ENCODE peak calls at places on chromosomes 6 and 20, in eight cellular contexts. N is gastrocnemius medialis, L is tibial nerve, G is transverse colon, A is esophagus squamous epithelium, M is adrenal gland, C is heart left ventricle, O is thyroid gland. B is an unnamed sample.

GRCh38 chr6:141677598-141678211 is 455.0 kb upstream of the GJE1 start:
- DNase-seq in N (no peak), L (no peak), G (no peak), A (no peak), M (no peak), C (no peak), O (no peak), B (no peak)

GRCh38 chr20:37393863-37394542 is 48.1 kb downstream of the SRC start:
- DNase-seq in N (no peak), L (no peak), G (no peak), A (no peak), M (no peak), C (peak; percentile 62), O (no peak), B (no peak)

GRCh38 chr6:24610672-24611071 is 35.3 kb downstream of the KIAA0319 start:
- DNase-seq in N (no peak), L (no peak), G (no peak), A (no peak), M (no peak), C (no peak), O (no peak), B (no peak)

GRCh38 chr6:108156180-108156937 is 9.5 kb upstream of the NR2E1 start:
- DNase-seq in N (no peak), L (no peak), G (no peak), A (no peak), M (no peak), C (no peak), O (no peak), B (no peak)

GRCh38 chr6:6661684-6662083 is 73.2 kb downstream of the LY86 start:
- DNase-seq in N (peak; percentile 40), L (peak; percentile 78), G (peak; percentile 62), A (no peak), M (peak; percentile 84), C (no peak), O (peak; percentile 69), B (peak; percentile 35)

GRCh38 chr20:16528078-16528477 is 45.2 kb downstream of the KIF16B start:
- DNase-seq in N (peak; percentile 86), L (no peak), G (peak; percentile 78), A (no peak), M (peak; percentile 86), C (no peak), O (no peak), B (no peak)

GRCh38 chr6:158008894-158009891 is 27.5 kb downstream of the SYNJ2 start:
- DNase-seq in N (peak; percentile 44), L (peak; percentile 47), G (peak; percentile 43), A (no peak), M (peak; percentile 90), C (no peak), O (peak; percentile 76), B (peak; percentile 78)

GRCh38 chr20:57947421-57948176 is 237.8 kb upstream of the PMEPA1 start:
- DNase-seq in N (no peak), L (no peak), G (no peak), A (no peak), M (no peak), C (no peak), O (no peak), B (no peak)

GRCh38 chr6:21522007-21522758 is 71.4 kb upstream of the SOX4 start:
- DNase-seq in N (no peak), L (no peak), G (no peak), A (no peak), M (no peak), C (no peak), O (no peak), B (no peak)

GRCh38 chr6:44428682-44429081 is 41.2 kb downstream of the CDC5L start:
- DNase-seq in N (no peak), L (no peak), G (no peak), A (no peak), M (no peak), C (no peak), O (no peak), B (no peak)

GRCh38 chr20:2750343-2751251 is 49.8 kb downstream of the CPXM1 start:
- DNase-seq in N (peak; percentile 17), L (peak; percentile 61), G (peak; percentile 52), A (no peak), M (peak; percentile 55), C (no peak), O (no peak), B (no peak)

GRCh38 chr6:96626749-96627353 is 63.9 kb downstream of the FHL5 start:
- DNase-seq in N (no peak), L (no peak), G (no peak), A (no peak), M (no peak), C (no peak), O (no peak), B (no peak)

GRCh38 chr6:168133707-168134398 is 54.8 kb upstream of the FRMD1 start:
- DNase-seq in N (no peak), L (no peak), G (no peak), A (no peak), M (no peak), C (no peak), O (no peak), B (peak; percentile 15)

GRCh38 chr6:38391909-38392614 is 247.7 kb downstream of the BTBD9 start:
- DNase-seq in N (no peak), L (no peak), G (no peak), A (no peak), M (no peak), C (no peak), O (no peak), B (no peak)

GRCh38 chr6:125598422-125598821 is 151.0 kb upstream of the HEY2 start:
- DNase-seq in N (peak; percentile 95), L (peak; percentile 27), G (peak; percentile 27), A (peak; percentile 11), M (peak; percentile 42), C (no peak), O (peak; percentile 71), B (peak; percentile 50)

GRCh38 chr6:42616716-42617115 is 52.9 kb downstream of the UBR2 start:
- DNase-seq in N (no peak), L (no peak), G (no peak), A (no peak), M (no peak), C (no peak), O (no peak), B (no peak)

GRCh38 chr6:132118144-132118543 is 167.0 kb upstream of the CCN2 start:
- DNase-seq in N (no peak), L (no peak), G (no peak), A (no peak), M (no peak), C (no peak), O (no peak), B (no peak)

GRCh38 chr6:25558155-25558817 is 93.7 kb upstream of the SCGN start:
- DNase-seq in N (no peak), L (no peak), G (no peak), A (no peak), M (no peak), C (no peak), O (no peak), B (no peak)

GRCh38 chr6:10640402-10640801 is 54.0 kb downstream of the C6orf52 start:
- DNase-seq in N (no peak), L (no peak), G (no peak), A (no peak), M (no peak), C (no peak), O (no peak), B (no peak)

GRCh38 chr6:123829302-123829953 is 25.8 kb downstream of the NKAIN2 start:
- DNase-seq in N (no peak), L (no peak), G (no peak), A (no peak), M (no peak), C (no peak), O (no peak), B (no peak)

GRCh38 chr20:18926972-18927371 is 113.4 kb downstream of the SCP2D1 start:
- DNase-seq in N (peak; percentile 16), L (no peak), G (no peak), A (no peak), M (no peak), C (no peak), O (no peak), B (no peak)

DNA sequence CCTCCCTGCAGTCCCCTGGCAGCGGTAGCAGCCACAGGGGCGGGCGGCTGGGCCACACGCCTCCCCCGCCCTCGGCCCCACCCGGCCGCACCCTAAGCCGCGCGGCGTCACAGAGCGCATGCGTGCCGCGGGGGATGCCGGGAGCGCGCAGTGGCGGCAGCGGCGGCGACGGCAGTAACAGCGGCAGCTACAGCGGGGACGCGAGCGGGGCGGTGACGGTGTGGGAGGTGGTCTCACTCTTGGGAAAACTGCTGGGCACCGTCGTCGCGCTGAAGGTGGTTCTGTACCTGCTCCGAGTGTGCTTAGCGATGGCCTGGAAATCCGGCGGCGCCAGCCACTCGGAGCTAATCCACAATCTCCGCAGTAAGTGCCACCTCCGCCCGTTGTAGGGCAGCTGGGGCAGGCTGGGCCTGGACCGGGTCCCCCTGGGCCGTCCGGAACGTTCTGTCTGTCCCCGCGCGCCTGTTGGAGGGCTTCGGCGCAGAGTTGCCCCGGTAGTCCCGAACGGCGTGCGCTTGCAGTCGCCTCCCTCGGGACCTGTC is at the start of gene PCMT1:
- DNase-seq in N (peak; percentile 89), L (peak; percentile 70), G (peak; percentile 92), A (peak; percentile 38), M (peak; percentile 94), C (peak; percentile 96), O (peak; percentile 89), B (peak; percentile 82)
- H3K4me1 ChIP-seq in N (peaks cover 42% of the 10 kb centered on the region), L (peaks cover 63% of the 10 kb centered on the region), G (peaks cover 29% of the 10 kb centered on the region), A (peaks cover 75% of the 10 kb centered on the region), M (peaks cover 33% of the 10 kb centered on the region), C (peaks cover 8% of the 10 kb centered on the region), O (peaks cover 30% of the 10 kb centered on the region), B (peaks cover 3% of the 10 kb centered on the region)

DNA sequence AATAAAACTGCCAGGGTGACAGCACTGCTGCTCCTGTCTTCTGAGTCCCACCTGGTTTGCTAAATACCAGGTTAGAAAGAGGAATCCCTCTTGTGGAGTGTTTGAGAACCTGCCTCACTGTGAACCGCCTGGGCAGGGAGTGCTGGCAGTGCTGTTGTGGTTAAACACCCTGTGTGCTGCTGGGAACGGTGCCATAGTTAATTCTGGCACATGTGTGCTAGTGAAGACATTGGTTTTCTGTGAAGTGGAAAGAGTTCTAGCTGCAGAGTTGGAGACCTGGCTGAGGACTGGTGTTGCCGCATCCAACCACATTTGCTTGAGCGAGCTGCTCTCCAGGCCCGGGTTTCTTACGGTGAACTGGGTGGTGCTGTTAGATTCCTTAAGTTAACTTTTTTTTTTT is 72.7 kb downstream of the IGF2R start:
- DNase-seq in N (peak; percentile 90), L (peak; percentile 44), G (no peak), A (no peak), M (peak; percentile 37), C (no peak), O (peak; percentile 94), B (peak; percentile 81)
- TF ChIP-seq CTCF in N (peak; percentile 30), L (no peak), G (no peak), A (peak; percentile 71), M (peak; percentile 13), C (no peak), O (peak; percentile 30), B (peak; percentile 36)

DNA sequence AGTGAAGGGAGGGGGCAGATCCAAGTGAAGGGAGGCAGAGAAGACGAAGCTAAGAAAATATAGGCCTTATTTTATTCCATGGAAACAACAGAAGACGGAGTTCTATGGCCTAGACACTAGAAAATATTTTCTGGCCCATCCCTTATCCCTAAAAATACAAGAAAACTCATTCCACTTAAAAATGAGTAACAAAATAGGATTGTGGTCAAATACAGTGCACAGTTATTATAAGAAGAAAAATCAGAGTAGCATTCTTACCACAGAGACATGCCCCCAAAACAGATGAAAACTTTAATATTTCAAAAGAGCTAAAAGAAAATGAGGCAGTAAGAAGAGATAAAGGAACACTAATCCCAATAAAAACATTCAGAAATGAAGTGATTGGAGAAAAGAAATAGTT is 202.9 kb downstream of the GMPR start:
- DNase-seq in N (no peak), L (no peak), G (no peak), A (no peak), M (no peak), C (no peak), O (no peak), B (no peak)
- TF ChIP-seq POLR2A in N (no peak), L (no peak), G (no peak), A (no peak), M (no peak), C (no peak), O (no peak), B (no peak)

GRCh38 chr20:44600301-44600700 is 17.9 kb downstream of the PKIG start:
- DNase-seq in N (no peak), L (no peak), G (no peak), A (no peak), M (no peak), C (no peak), O (no peak), B (no peak)
- H3K4me1 ChIP-seq in N (peaks cover 87% of the 10 kb centered on the region), L (peaks cover 65% of the 10 kb centered on the region), G (peaks cover 57% of the 10 kb centered on the region), A (peaks cover 84% of the 10 kb centered on the region), M (peaks cover 76% of the 10 kb centered on the region), C (peaks cover 66% of the 10 kb centered on the region), O (peaks cover 26% of the 10 kb centered on the region), B (peaks cover 5% of the 10 kb centered on the region)

B was measured in breast epithelium.